ENCODE peak calls at places on chromosomes 1 and 21, in eight cellular contexts. F is heart left ventricle; U is neural crest cell; P is left ventricle myocardium inferior; J is nephron progenitor cell; A is GM04503; E is ELR; M is effector CD4-positive, alpha-beta T cell. I is an unnamed sample.

GRCh38 chr21:19463966-19464365 is 1060.4 kb upstream of the TMPRSS15 start:
- DNase-seq in F (no peak), U (no peak), J (no peak), P (no peak), A (no peak), M (no peak), E (no peak), I (no peak)

GRCh38 chr1:94025383-94026340 is 95.3 kb downstream of the ABCA4 start:
- DNase-seq in F (no peak), E (peak), U (peak), A (no peak), P (no peak), J (peak), M (no peak), I (no peak)

GRCh38 chr1:86706018-86706417 is 1.6 kb downstream of the SH3GLB1 start:
- DNase-seq in A (no peak), U (no peak), P (no peak), F (no peak), J (no peak), E (peak), M (no peak), I (no peak)

GRCh38 chr1:81693316-81693715 is 107.4 kb upstream of the ADGRL2 start:
- DNase-seq in J (no peak), M (no peak), E (no peak), A (no peak), F (no peak), P (no peak), U (no peak), I (no peak)

GRCh38 chr1:28928306-28928987 is 14.1 kb downstream of the EPB41 start:
- DNase-seq in U (no peak), F (no peak), M (no peak), A (no peak), P (no peak), E (no peak), J (no peak), I (no peak)

GRCh38 chr1:109559995-109560394 is 11.6 kb downstream of the GNAI3 start:
- DNase-seq in M (no peak), P (no peak), E (no peak), U (no peak), J (no peak), A (no peak), F (no peak), I (no peak)

GRCh38 chr1:235068155-235069121 is 60.2 kb downstream of the TOMM20 start:
- DNase-seq in U (no peak), A (no peak), J (no peak), M (no peak), F (no peak), P (no peak), E (peak), I (no peak)

GRCh38 chr21:29376556-29376955 is 77.8 kb downstream of the BACH1 start:
- DNase-seq in M (peak), J (peak), A (no peak), F (peak), P (no peak), E (peak), U (peak), I (peak)

GRCh38 chr1:44407430-44408180 is 2.5 kb downstream of the RNF220 start:
- DNase-seq in J (peak), F (peak), U (peak), M (no peak), E (no peak), A (no peak), P (no peak), I (no peak)

GRCh38 chr21:27769763-27770162 is 802.9 kb upstream of the ADAMTS5 start:
- DNase-seq in J (no peak), M (no peak), P (no peak), E (no peak), F (no peak), A (no peak), U (no peak), I (no peak)

GRCh38 chr1:22903113-22903512 is 69.6 kb downstream of the LACTBL1 start:
- DNase-seq in U (no peak), M (no peak), E (peak), F (no peak), P (no peak), A (peak), J (no peak), I (no peak)

GRCh38 chr1:71979947-71980346 is 302.4 kb downstream of the NEGR1 start:
- DNase-seq in U (no peak), E (no peak), J (no peak), M (no peak), P (no peak), A (no peak), F (no peak), I (no peak)

GRCh38 chr1:182684128-182684828 is at the start of gene RGS8:
- DNase-seq in P (no peak), A (no peak), U (no peak), J (peak), F (no peak), M (no peak), E (no peak), I (no peak)

GRCh38 chr1:75855010-75855409 is 58.3 kb downstream of the MSH4 start:
- DNase-seq in A (no peak), U (no peak), J (no peak), M (no peak), E (peak), F (no peak), P (no peak), I (no peak)

GRCh38 chr1:166489670-166490436 is 323.1 kb upstream of the FAM78B start:
- DNase-seq in F (peak), J (no peak), M (peak), E (peak), A (no peak), U (no peak), P (no peak), I (peak)

GRCh38 chr1:4328402-4329071 is 325.9 kb upstream of the AJAP1 start:
- DNase-seq in M (no peak), J (no peak), E (no peak), P (no peak), F (no peak), U (no peak), A (no peak), I (no peak)

GRCh38 chr1:167612986-167613385 is 17.0 kb upstream of the RCSD1 start:
- DNase-seq in F (no peak), M (no peak), P (no peak), A (no peak), U (no peak), E (no peak), J (no peak), I (no peak)

GRCh38 chr1:234230414-234230862 is 142.8 kb upstream of the COA6 start:
- DNase-seq in E (no peak), A (no peak), M (no peak), F (no peak), P (no peak), J (no peak), U (no peak), I (no peak)

GRCh38 chr1:48202030-48202752 is 20.3 kb upstream of the SLC5A9 start:
- DNase-seq in E (peak), F (peak), A (peak), U (peak), M (peak), J (peak), P (peak), I (peak)

GRCh38 chr1:44926311-44926781 is 60.0 kb downstream of the EIF2B3 start:
- DNase-seq in F (no peak), P (no peak), E (peak), J (no peak), A (peak), U (no peak), M (no peak), I (no peak)

GRCh38 chr21:42459583-42460215 is 36.3 kb downstream of the RSPH1 start:
- DNase-seq in M (no peak), P (no peak), U (no peak), E (no peak), A (no peak), J (no peak), F (no peak), I (no peak)

GRCh38 chr1:60152886-60153285 is 79.3 kb upstream of the C1orf87 start:
- DNase-seq in P (no peak), F (no peak), U (no peak), E (no peak), M (no peak), J (no peak), A (no peak), I (no peak)

GRCh38 chr1:183043872-183044859 is 20.9 kb downstream of the LAMC1 start:
- DNase-seq in J (no peak), E (peak), U (no peak), F (no peak), A (peak), P (no peak), M (no peak), I (no peak)

GRCh38 chr1:154481058-154481457 is 21.0 kb upstream of the TDRD10 start:
- DNase-seq in E (no peak), P (no peak), U (no peak), F (no peak), M (no peak), J (no peak), A (no peak), I (no peak)

GRCh38 chr21:39444406-39445145 is 1.0 kb downstream of the LCA5L start:
- DNase-seq in E (peak), J (peak), P (no peak), A (no peak), U (no peak), M (no peak), F (no peak), I (no peak)

GRCh38 chr1:21000245-21000594 is 176.5 kb downstream of the EIF4G3 start:
- DNase-seq in F (no peak), E (no peak), U (no peak), A (no peak), P (no peak), J (no peak), M (no peak), I (no peak)

GRCh38 chr1:157269656-157270375 is 131.6 kb upstream of the ETV3 start:
- DNase-seq in J (no peak), F (no peak), P (no peak), M (no peak), U (no peak), A (no peak), E (no peak), I (no peak)

GRCh38 chr1:54980528-54981241 is at the start of gene TMEM61:
- DNase-seq in P (no peak), U (no peak), J (peak), E (no peak), A (no peak), F (no peak), M (no peak), I (no peak)

GRCh38 chr1:117788014-117788413 is 141.4 kb downstream of the GDAP2 start:
- DNase-seq in F (no peak), P (no peak), J (no peak), M (no peak), U (no peak), E (no peak), A (no peak), I (no peak)

GRCh38 chr1:234621657-234622335 is 11.8 kb upstream of the IRF2BP2 start:
- DNase-seq in M (no peak), J (no peak), U (no peak), F (no peak), P (peak), E (peak), A (peak), I (no peak)

GRCh38 chr1:7549277-7549676 is 221.8 kb upstream of the VAMP3 start:
- DNase-seq in E (peak), P (no peak), U (no peak), A (peak), J (no peak), F (no peak), M (no peak), I (no peak)

GRCh38 chr1:231625975-231626534 is 535 bp upstream of the DISC1 start:
- DNase-seq in P (no peak), M (no peak), U (no peak), A (no peak), E (no peak), F (no peak), J (no peak), I (no peak)

I was measured in T-cell.